ENCODE peak calls at places on chromosomes 5 and 9, in nine cellular contexts. B is fibroblast of lung; V is AG04450; F is mesothelial cell of epicardium; E is foreskin fibroblast; I is heart left ventricle; N is RWPE1; Y is CD8-positive, alpha-beta T cell; W is activated T-cell treated with anti-CD3 and anti-CD28 coated beads, Interleukin-2, amount 50 U/mL, for 72 hours. M is an unnamed sample.

GRCh38 chr9:38176256-38176655 is 107.2 kb upstream of the SHB start:
- DNase-seq in F (no peak), N (no peak), W (no peak), B (no peak), V (no peak), E (no peak), Y (no peak), I (no peak), M (no peak)

GRCh38 chr5:112492291-112492690 is 73.2 kb upstream of the EPB41L4A start:
- DNase-seq in W (peak; percentile 8), F (no peak), I (peak; percentile 63), B (peak; percentile 58), N (peak; percentile 76), V (peak; percentile 21), Y (no peak), E (peak; percentile 26), M (peak; percentile 60)

GRCh38 chr9:130940023-130940549 is 1.0 kb upstream of the FIBCD1 start:
- DNase-seq in Y (no peak), N (no peak), W (no peak), E (no peak), V (no peak), F (no peak), I (no peak), B (no peak), M (no peak)

GRCh38 chr9:83424831-83425230 is 113.4 kb downstream of the FRMD3 start:
- DNase-seq in B (no peak), N (no peak), V (no peak), E (no peak), Y (no peak), W (no peak), I (no peak), F (no peak), M (no peak)

GRCh38 chr5:136157514-136157913 is 24.9 kb downstream of the SMAD5 start:
- DNase-seq in I (no peak), E (no peak), V (no peak), W (no peak), N (no peak), Y (no peak), B (no peak), F (no peak), M (no peak)

GRCh38 chr5:54390015-54390414 is 65.5 kb upstream of the HSPB3 start:
- DNase-seq in Y (no peak), E (peak; percentile 92), I (no peak), N (peak; percentile 94), W (no peak), B (peak; percentile 92), F (no peak), V (peak; percentile 86), M (peak; percentile 95)

GRCh38 chr5:43275391-43275790 is 37.8 kb downstream of the HMGCS1 start:
- DNase-seq in Y (no peak), W (no peak), V (no peak), F (no peak), I (no peak), N (no peak), B (no peak), E (no peak), M (no peak)

GRCh38 chr9:120436937-120437592 is 142.9 kb downstream of the CDK5RAP2 start:
- DNase-seq in N (no peak), E (peak; percentile 9), Y (no peak), W (peak; percentile 13), V (no peak), I (peak; percentile 68), B (no peak), F (no peak), M (no peak)

M was measured in astrocyte of the spinal cord.